ENCODE peak calls at places on chromosomes 13 and 19, in six cellular contexts. Q is IMR-90, R is K562, B is HepG2, A is GM12878, E is SK-N-SH. X is an unnamed sample.

GRCh38 chr19:10209305-10209704 is 14.6 kb upstream of the DNMT1 start:
- DNase-seq in E (no peak), B (no peak), Q (peak), R (no peak), A (no peak), X (no peak)

GRCh38 chr13:34162545-34162936 is 344.6 kb downstream of the RFC3 start:
- DNase-seq in R (no peak), A (no peak), E (no peak), B (no peak), Q (peak), X (no peak)

GRCh38 chr13:77863037-77863630 is 55.5 kb downstream of the EDNRB start:
- DNase-seq in B (no peak), A (no peak), R (no peak), E (no peak), Q (no peak), X (no peak)

GRCh38 chr13:71879945-71880344 is 12.9 kb upstream of the DACH1 start:
- DNase-seq in A (no peak), R (no peak), Q (no peak), B (no peak), E (no peak), X (no peak)

GRCh38 chr13:72457151-72457550 is 270.3 kb downstream of the MZT1 start:
- DNase-seq in E (no peak), A (no peak), Q (no peak), R (no peak), B (no peak), X (no peak)

GRCh38 chr19:4369888-4370260 is 26.5 kb downstream of the MPND start:
- DNase-seq in R (no peak), A (no peak), Q (peak), B (no peak), E (no peak), X (no peak)

GRCh38 chr13:79522583-79522982 is 41.6 kb downstream of the NDFIP2 start:
- DNase-seq in Q (peak), R (no peak), A (peak), B (no peak), E (no peak), X (no peak)

GRCh38 chr13:63436288-63436687 is 2020.6 kb upstream of the PCDH20 start:
- DNase-seq in A (no peak), R (no peak), E (no peak), B (no peak), Q (no peak), X (no peak)

GRCh38 chr19:38013913-38014575 is 107.0 kb downstream of the SIPA1L3 start:
- DNase-seq in A (no peak), E (no peak), B (no peak), Q (no peak), R (no peak), X (no peak)
- TF ChIP-seq SMC3 in A (no peak), E (no peak), B (no peak), Q (no peak), R (no peak), X (no peak)

GRCh38 chr13:74062933-74063332 is 71.3 kb downstream of the KLF12 start:
- DNase-seq in R (no peak), E (no peak), B (no peak), A (peak), Q (peak), X (no peak)
- TF ChIP-seq SMC3 in R (no peak), E (no peak), B (no peak), A (no peak), Q (no peak), X (no peak)

DNA sequence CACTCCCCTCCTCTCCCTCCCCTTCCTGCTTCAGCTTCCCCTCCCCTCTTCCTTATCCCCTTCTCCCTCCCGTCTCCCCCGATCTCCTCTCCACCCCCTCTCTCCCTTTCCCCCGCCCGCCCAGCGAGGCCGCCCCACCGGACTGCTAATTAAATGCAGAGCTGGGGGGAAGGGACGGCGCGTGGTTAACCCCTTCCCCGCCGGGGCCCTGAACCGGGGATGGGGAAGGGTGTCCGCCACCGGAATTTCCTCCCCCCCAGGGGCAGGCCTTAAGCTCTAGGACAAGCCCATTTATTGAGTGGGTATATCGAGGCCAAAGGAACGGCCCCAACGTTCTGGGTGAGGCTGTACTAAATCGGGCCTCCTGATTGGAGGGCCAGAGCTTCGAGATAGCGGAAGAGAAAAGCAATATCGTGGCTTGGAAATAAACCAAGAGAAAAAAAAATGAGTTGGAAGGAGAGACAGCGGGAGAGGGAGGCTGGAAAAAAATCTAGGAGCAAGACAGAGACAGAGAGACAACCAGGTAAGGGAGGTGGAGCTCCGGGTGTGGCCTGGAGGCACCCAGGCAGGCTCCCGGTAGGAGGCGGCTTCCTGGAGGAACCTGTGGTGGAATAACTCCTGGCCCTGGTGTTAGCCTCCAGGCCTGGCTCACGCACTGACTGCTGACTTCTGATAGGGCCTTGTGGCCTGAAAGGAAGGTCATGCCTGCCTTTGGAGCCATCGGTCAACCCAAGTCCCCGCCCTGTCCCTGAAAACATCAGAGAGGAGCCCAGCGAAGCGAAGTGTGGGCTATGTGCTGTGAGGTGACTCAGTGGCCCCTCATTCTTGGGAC is 11.6 kb upstream of the JUND start:
- DNase-seq in R (peak), A (no peak), B (peak), Q (peak), E (peak), X (peak)
- TF ChIP-seq SMC3 in R (no peak), A (no peak), B (no peak), Q (no peak), E (no peak), X (peak)

GRCh38 chr19:40365613-40366401 is 17.3 kb downstream of the PLD3 start:
- DNase-seq in A (no peak), Q (peak), B (no peak), E (peak), R (peak), X (peak)
- TF ChIP-seq SMC3 in A (no peak), Q (no peak), B (no peak), E (no peak), R (no peak), X (no peak)

DNA sequence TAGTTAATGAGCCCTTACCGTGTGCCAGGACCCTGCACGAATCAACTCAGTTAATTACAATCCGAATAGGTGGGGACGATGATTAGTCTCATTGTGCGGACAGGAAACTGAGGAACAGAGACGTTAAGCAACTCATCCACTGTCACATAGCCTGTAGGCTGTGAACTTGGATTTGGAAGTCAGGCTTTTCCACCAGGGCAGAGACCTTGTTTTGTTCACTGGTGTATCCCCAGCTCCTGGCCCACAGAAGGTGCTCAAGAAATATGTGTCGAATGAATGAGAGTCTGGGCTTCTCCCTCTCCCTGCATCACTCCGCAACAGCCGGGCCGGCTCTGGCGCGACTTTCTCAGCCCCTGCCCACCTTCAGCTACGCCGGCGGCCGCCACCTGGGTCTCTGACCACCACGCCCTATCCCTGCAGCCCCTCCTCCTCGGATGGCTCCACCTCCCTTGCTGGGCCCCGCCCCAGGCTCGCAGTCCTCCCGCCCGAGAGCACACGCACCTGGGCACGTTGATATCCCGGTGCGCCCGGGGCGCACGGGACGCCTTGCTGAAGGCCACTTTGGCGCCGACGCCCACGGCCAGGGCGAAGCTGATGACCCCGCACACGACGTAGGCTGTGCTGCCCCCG is 1.3 kb downstream of the SHISA7 start:
- DNase-seq in R (peak), A (no peak), B (no peak), E (no peak), Q (no peak), X (no peak)
- TF ChIP-seq SMC3 in R (no peak), A (no peak), B (no peak), E (no peak), Q (no peak), X (no peak)

DNA sequence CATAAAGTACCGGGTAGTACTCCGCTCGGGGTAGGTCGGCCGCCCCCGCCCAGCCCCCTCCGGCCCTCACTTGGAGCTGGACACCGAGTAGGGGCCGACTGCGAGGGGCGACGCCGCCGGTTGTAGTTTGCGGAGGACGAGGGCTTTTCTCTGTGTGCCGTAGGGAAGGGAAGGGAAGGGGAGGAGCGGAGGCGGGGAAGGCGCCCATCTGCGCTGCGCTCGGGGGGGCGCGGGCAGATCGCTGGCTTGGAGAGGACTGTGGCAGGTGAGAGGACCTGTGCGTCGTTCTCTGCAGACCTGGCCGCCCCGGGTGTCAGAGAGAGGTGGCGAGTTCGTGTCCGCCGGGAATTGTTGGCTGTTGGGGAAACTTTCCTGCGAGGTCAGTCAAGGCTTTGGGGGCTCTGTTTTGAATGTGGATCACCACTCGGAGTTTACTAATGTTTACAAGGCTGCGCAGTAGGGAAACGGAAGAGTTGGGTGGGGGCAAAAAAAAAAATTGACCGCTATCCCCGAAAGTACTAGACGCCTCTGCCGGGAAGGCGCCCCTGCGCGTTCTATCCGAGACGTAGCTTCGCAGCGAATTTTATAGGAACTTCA is 1.4 kb downstream of the ING1 start:
- DNase-seq in B (peak), E (no peak), Q (peak), A (no peak), R (no peak), X (no peak)
- TF ChIP-seq SMC3 in B (no peak), E (no peak), Q (no peak), A (no peak), R (no peak), X (no peak)

X was measured in A549.